ENCODE peak calls at places on chromosomes 12 and 14, in four cellular contexts. Y, B, U and D are unnamed samples.
A peak's percentile ranks its signal among the peaks of the same experiment; 100 is the strongest.

GRCh38 chr12:131643581-131644452 is 67.1 kb upstream of the SFSWAP start:
- DNase-seq in Y (no peak), B (no peak), U (no peak), D (no peak)

GRCh38 chr12:8644345-8645248 is 18.0 kb downstream of the MFAP5 start:
- DNase-seq in Y (no peak), B (no peak), U (no peak), D (peak; percentile 68)

GRCh38 chr12:118017926-118018325 is 1.4 kb downstream of the RFC5 start:
- DNase-seq in Y (no peak), B (no peak), U (no peak), D (no peak)

GRCh38 chr14:105193916-105194782 is 13.0 kb upstream of the NUDT14 start:
- DNase-seq in Y (no peak), B (no peak), U (no peak), D (no peak)

GRCh38 chr14:85437143-85437542 is 92.8 kb upstream of the FLRT2 start:
- DNase-seq in Y (peak; percentile 74), B (peak; percentile 67), U (peak; percentile 64), D (peak; percentile 96)

GRCh38 chr14:53103941-53104340 is 49.2 kb downstream of the DDHD1 start:
- DNase-seq in Y (no peak), B (no peak), U (no peak), D (peak; percentile 2)

GRCh38 chr14:36866867-36867266 is 205.2 kb downstream of the PAX9 start:
- DNase-seq in Y (no peak), B (no peak), U (no peak), D (no peak)

GRCh38 chr12:75438052-75438754 is 42.4 kb upstream of the GLIPR1 start:
- DNase-seq in Y (no peak), B (no peak), U (no peak), D (peak; percentile 32)

GRCh38 chr14:72605096-72605920 is 288.6 kb downstream of the DPF3 start:
- DNase-seq in Y (no peak), B (no peak), U (no peak), D (no peak)

GRCh38 chr14:73149753-73150152 is 13.4 kb downstream of the PSEN1 start:
- DNase-seq in Y (no peak), B (no peak), U (no peak), D (no peak)

GRCh38 chr14:73916324-73916723 is 29.7 kb downstream of the ZNF410 start:
- DNase-seq in Y (no peak), B (no peak), U (no peak), D (no peak)

GRCh38 chr12:13124661-13125505 is 21.4 kb upstream of the GSG1 start:
- DNase-seq in Y (peak; percentile 75), B (no peak), U (no peak), D (no peak)

GRCh38 chr12:25017336-25017735 is 68.4 kb upstream of the BCAT1 start:
- DNase-seq in Y (no peak), B (peak; percentile 16), U (no peak), D (peak; percentile 54)

GRCh38 chr14:21317433-21317832 is 37.5 kb downstream of the RPGRIP1 start:
- DNase-seq in Y (no peak), B (no peak), U (no peak), D (no peak)

GRCh38 chr14:68638817-68639517 is 153.9 kb downstream of the ZFP36L1 start:
- DNase-seq in Y (no peak), B (no peak), U (no peak), D (no peak)

GRCh38 chr12:111596985-111597730 is 2.0 kb downstream of the ATXN2 start:
- DNase-seq in Y (peak; percentile 46), B (peak; percentile 62), U (peak; percentile 80), D (peak; percentile 67)

GRCh38 chr12:120438495-120439198 is 734 bp downstream of the COX6A1 start:
- DNase-seq in Y (no peak), B (no peak), U (no peak), D (no peak)

GRCh38 chr14:22545842-22546721 is 42.9 kb downstream of the DAD1 start:
- DNase-seq in Y (peak; percentile 78), B (peak; percentile 91), U (no peak), D (no peak)

GRCh38 chr14:57725399-57726077 is 140.4 kb downstream of the SLC35F4 start:
- DNase-seq in Y (peak; percentile 35), B (peak; percentile 52), U (no peak), D (peak; percentile 82)

GRCh38 chr14:79967453-79967852 is 243.9 kb downstream of the DIO2 start:
- DNase-seq in Y (no peak), B (no peak), U (no peak), D (no peak)

GRCh38 chr12:111846016-111846415 is 4.0 kb downstream of the MAPKAPK5 start:
- DNase-seq in Y (peak; percentile 4), B (no peak), U (no peak), D (no peak)

GRCh38 chr12:77323778-77324415 is 258.5 kb upstream of the E2F7 start:
- DNase-seq in Y (no peak), B (no peak), U (no peak), D (no peak)

GRCh38 chr12:85468356-85469157 is 188.5 kb downstream of the ALX1 start:
- DNase-seq in Y (peak; percentile 80), B (peak; percentile 69), U (peak; percentile 44), D (peak; percentile 70)

GRCh38 chr14:92475451-92476187 is 38.0 kb upstream of the RIN3 start:
- DNase-seq in Y (peak; percentile 72), B (no peak), U (peak; percentile 63), D (no peak)
- H3K4me3 ChIP-seq in Y (no peak overlapping the region), B (no peak overlapping the region), U (no peak overlapping the region), D (no peak overlapping the region)

GRCh38 chr14:65224799-65225198 is 122.5 kb upstream of the MAX start:
- DNase-seq in Y (peak; percentile 57), B (no peak), U (peak; percentile 82), D (no peak)

GRCh38 chr14:65225299-65226159 is 123.2 kb upstream of the MAX start:
- DNase-seq in Y (no peak), B (no peak), U (peak; percentile 79), D (no peak)

GRCh38 chr14:65228956-65229355 is 126.6 kb upstream of the MAX start:
- DNase-seq in Y (no peak), B (no peak), U (no peak), D (no peak)

GRCh38 chr14:65228436-65228835 is 126.1 kb upstream of the MAX start:
- DNase-seq in Y (no peak), B (no peak), U (no peak), D (no peak)

GRCh38 chr14:65226824-65227604 is 124.7 kb upstream of the MAX start:
- DNase-seq in Y (peak; percentile 81), B (no peak), U (peak; percentile 81), D (no peak)
- H3K4me3 ChIP-seq in Y (no peak overlapping the region), B (no peak overlapping the region), U (no peak overlapping the region), D (no peak overlapping the region)

GRCh38 chr14:100246136-100246535 is 7.2 kb downstream of the YY1 start:
- DNase-seq in Y (no peak), B (no peak), U (peak; percentile 15), D (no peak)
- H3K4me3 ChIP-seq in Y (no peak overlapping the region), B (no peak overlapping the region), U (no peak overlapping the region), D (no peak overlapping the region)

DNA sequence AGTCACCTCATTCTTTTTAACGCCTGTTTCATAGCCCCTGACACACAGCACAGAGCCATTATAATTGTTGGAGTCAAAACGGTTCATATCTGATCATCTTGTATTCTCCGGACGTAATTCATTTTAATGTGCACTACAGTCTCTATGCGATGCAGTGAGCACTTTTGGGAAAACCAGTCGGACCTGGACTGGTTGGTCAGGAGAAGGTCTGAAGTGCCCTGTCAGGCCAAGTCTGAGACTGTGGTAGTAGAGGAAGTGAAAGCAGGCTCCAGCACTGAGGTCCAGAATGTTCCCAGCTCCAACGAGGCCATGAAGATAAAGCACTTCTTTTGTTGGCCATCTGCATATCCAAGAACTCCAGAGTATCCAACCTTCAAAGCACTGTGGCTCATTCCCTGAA is 117.1 kb upstream of the NCOR2 start:
- DNase-seq in Y (no peak), B (no peak), U (peak; percentile 40), D (no peak)
- H3K4me3 ChIP-seq in Y (peak overlapping the region; percentile 57), B (peak overlapping the region; percentile 10), U (no peak overlapping the region), D (peak overlapping the region; percentile 14)

DNA sequence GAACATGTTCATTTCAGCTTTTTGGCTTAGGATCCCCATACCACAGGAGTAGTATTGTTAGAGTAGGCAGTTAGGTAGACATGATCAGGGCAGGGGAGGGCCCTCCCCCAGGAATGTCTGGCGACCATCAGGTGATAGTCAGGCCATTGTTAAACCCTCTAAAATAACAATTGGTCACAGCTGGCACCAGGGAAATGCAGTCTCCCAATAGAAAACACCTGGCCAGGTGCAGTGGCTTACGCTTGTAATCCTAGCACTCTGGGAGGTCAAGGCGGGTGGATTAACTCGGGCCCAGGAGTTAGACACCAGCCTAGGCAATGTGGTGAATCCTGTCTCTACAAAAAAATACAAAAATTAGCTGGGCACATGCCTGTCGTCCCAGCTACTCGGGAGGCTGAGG is 187.1 kb downstream of the MON2 start:
- DNase-seq in Y (no peak), B (no peak), U (no peak), D (no peak)
- H3K4me3 ChIP-seq in Y (no peak overlapping the region), B (no peak overlapping the region), U (no peak overlapping the region), D (no peak overlapping the region)

GRCh38 chr14:67056684-67057083 is 132.6 kb upstream of the GARIN2 start:
- DNase-seq in Y (no peak), B (no peak), U (no peak), D (no peak)

DNA sequence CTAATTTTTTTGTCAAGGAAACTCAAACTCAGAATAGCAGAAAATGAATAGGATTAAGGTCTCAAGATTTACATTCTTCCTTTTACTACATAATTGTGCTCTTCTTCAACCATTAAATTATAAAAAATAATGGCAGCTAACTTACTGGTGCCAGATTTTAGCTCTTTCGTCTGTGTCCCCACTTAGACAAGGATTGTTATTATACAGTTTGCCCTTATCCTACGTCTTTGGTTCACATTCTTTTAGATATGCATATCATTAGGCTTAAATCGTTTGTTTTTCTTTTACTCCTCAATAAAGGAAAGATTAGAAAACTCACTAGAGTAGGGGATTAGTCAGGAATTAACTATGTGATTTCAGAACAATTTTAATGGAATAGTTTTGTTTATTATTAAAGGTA is 129.7 kb upstream of the GARIN2 start:
- DNase-seq in Y (no peak), B (no peak), U (no peak), D (no peak)
- H3K4me3 ChIP-seq in Y (no peak overlapping the region), B (no peak overlapping the region), U (no peak overlapping the region), D (no peak overlapping the region)

GRCh38 chr14:76919811-76920571 is 93.8 kb downstream of the LRRC74A start:
- DNase-seq in Y (peak; percentile 78), B (peak; percentile 88), U (peak; percentile 83), D (peak; percentile 27)

GRCh38 chr14:76919431-76919810 is 93.2 kb downstream of the LRRC74A start:
- DNase-seq in Y (peak; percentile 39), B (no peak), U (peak; percentile 62), D (no peak)

GRCh38 chr14:76922092-76922491 is 95.9 kb downstream of the LRRC74A start:
- DNase-seq in Y (no peak), B (no peak), U (no peak), D (no peak)

GRCh38 chr14:76918751-76919421 is 92.7 kb downstream of the LRRC74A start:
- DNase-seq in Y (peak; percentile 99), B (peak; percentile 99), U (peak; percentile 95), D (peak; percentile 96)

DNA sequence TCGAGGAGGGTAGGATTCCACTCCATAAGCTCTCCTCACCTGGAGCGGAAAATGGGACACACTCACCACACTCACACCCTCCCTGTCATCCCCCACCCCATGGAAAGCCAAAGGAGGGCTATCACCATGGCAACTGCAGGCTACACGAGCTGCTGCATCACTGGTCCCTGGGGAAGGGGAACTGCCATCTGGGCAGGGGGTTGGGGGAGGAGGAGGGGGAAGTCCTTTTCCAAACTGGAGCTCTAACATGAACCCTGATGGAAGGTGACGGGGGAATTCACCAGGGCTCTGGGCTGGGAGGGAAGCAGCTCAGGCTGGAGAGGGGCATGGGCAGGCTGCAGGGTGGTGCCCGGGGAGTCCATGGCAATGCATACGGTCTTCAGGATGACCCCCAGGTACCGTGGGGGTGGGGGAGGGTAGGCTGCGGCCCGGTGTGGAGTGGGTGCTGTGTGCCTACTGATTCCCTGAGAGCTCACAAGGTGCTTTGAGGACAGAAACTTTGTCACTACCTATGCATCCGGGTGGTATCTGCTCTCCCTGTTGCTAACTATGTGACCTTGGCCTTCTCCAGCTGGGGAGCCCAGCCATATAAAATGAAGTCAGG is 94.5 kb downstream of the LRRC74A start:
- DNase-seq in Y (no peak), B (no peak), U (no peak), D (no peak)
- H3K4me3 ChIP-seq in Y (no peak overlapping the region), B (no peak overlapping the region), U (no peak overlapping the region), D (no peak overlapping the region)